ENCODE peak calls at places on chromosomes 12 and 14, in six cellular contexts. F is GF-D8; O is vagina; K is foreskin melanocyte; U is Calu3; Y is activated naive CD4-positive, alpha-beta T cell treated with anti-CD3 and anti-CD28 coated beads, Interleukin-2, amount 50 U/mL, for 16 hours. H is an unnamed sample.

GRCh38 chr14:46487582-46488350 is 163.8 kb downstream of the RPL10L start:
- DNase-seq in F (no peak), O (no peak), K (peak), U (no peak), Y (no peak), H (no peak)

GRCh38 chr14:93775744-93776143 is 12.5 kb downstream of the PRIMA1 start:
- DNase-seq in F (no peak), O (no peak), K (no peak), U (no peak), Y (no peak), H (no peak)

GRCh38 chr12:14772946-14773345 is 30.3 kb downstream of the WBP11 start:
- DNase-seq in F (no peak), O (no peak), K (no peak), U (no peak), Y (no peak), H (no peak)

GRCh38 chr12:77734489-77734888 is 96.2 kb upstream of the NAV3 start:
- DNase-seq in F (no peak), O (no peak), K (no peak), U (no peak), Y (no peak), H (no peak)

GRCh38 chr14:102272392-102272791 is 32.6 kb downstream of the MOK start:
- DNase-seq in F (no peak), O (no peak), K (no peak), U (no peak), Y (no peak), H (no peak)

GRCh38 chr12:86727151-86727550 is 471.0 kb upstream of the MGAT4C start:
- DNase-seq in F (no peak), O (no peak), K (no peak), U (no peak), Y (no peak), H (no peak)

GRCh38 chr12:5154091-5154490 is 110.4 kb downstream of the KCNA5 start:
- DNase-seq in F (no peak), O (no peak), K (no peak), U (no peak), Y (no peak), H (no peak)

GRCh38 chr14:54299393-54300363 is 97.1 kb upstream of the CDKN3 start:
- DNase-seq in F (no peak), O (no peak), K (peak), U (no peak), Y (no peak), H (no peak)

GRCh38 chr12:62861586-62861985 is 73.4 kb downstream of the PPM1H start:
- DNase-seq in F (no peak), O (no peak), K (no peak), U (no peak), Y (no peak), H (no peak)

H was measured in natural killer cell.